ENCODE peak calls at places on chromosomes 11 and 22, in ten cellular contexts. W is neural progenitor cell; G is HFF-Myc; Z is CD4-positive, alpha-beta memory T cell; D is endothelial cell of umbilical vein; R is heart right ventricle; E is upper lobe of right lung; X is epithelial cell of esophagus; O is thoracic aorta; L is AG04450. F is an unnamed sample.

GRCh38 chr11:115636686-115637555 is 132.7 kb upstream of the CADM1 start:
- DNase-seq in Z (no peak), L (no peak), W (peak), D (no peak), O (no peak), G (no peak), E (no peak), X (no peak), R (no peak), F (no peak)

GRCh38 chr11:57637626-57638004 is 12.1 kb downstream of the YPEL4 start:
- DNase-seq in G (no peak), R (no peak), Z (no peak), D (no peak), W (peak), X (no peak), E (peak), L (no peak), O (no peak), F (no peak)

GRCh38 chr11:25602149-25602548 is 729.8 kb upstream of the ANO3 start:
- DNase-seq in E (no peak), W (peak), X (no peak), R (no peak), Z (no peak), O (no peak), L (no peak), D (no peak), G (no peak), F (no peak)

GRCh38 chr11:125724125-125724524 is 22.0 kb upstream of the PATE1 start:
- DNase-seq in R (no peak), G (no peak), O (no peak), Z (no peak), W (peak), L (no peak), D (peak), E (no peak), X (peak), F (no peak)

GRCh38 chr11:116694815-116695590 is 77.8 kb downstream of the BUD13 start:
- DNase-seq in E (no peak), G (no peak), O (no peak), L (no peak), Z (no peak), W (no peak), R (no peak), D (no peak), X (peak), F (no peak)

GRCh38 chr11:7892059-7892699 is 38.9 kb downstream of the OR10A6 start:
- DNase-seq in G (no peak), E (no peak), O (no peak), D (peak), Z (no peak), R (no peak), L (peak), W (no peak), X (peak), F (no peak)

GRCh38 chr11:59197990-59198389 is 14.7 kb downstream of the MPEG1 start:
- DNase-seq in L (no peak), O (peak), R (peak), G (no peak), Z (no peak), D (peak), X (peak), W (no peak), E (peak), F (peak)

GRCh38 chr22:17477401-17477833 is 85.9 kb upstream of the SLC25A18 start:
- DNase-seq in G (no peak), O (no peak), Z (no peak), D (no peak), X (no peak), E (no peak), L (no peak), R (peak), W (peak), F (peak)

GRCh38 chr11:94968334-94968958 is 4.9 kb downstream of the CWC15 start:
- DNase-seq in D (peak), G (no peak), R (no peak), O (no peak), W (no peak), E (no peak), X (peak), L (no peak), Z (no peak), F (no peak)

GRCh38 chr11:129457321-129457720 is 81.7 kb downstream of the BARX2 start:
- DNase-seq in D (no peak), G (no peak), O (no peak), Z (no peak), X (peak), L (no peak), E (no peak), W (no peak), R (no peak), F (no peak)

DNA sequence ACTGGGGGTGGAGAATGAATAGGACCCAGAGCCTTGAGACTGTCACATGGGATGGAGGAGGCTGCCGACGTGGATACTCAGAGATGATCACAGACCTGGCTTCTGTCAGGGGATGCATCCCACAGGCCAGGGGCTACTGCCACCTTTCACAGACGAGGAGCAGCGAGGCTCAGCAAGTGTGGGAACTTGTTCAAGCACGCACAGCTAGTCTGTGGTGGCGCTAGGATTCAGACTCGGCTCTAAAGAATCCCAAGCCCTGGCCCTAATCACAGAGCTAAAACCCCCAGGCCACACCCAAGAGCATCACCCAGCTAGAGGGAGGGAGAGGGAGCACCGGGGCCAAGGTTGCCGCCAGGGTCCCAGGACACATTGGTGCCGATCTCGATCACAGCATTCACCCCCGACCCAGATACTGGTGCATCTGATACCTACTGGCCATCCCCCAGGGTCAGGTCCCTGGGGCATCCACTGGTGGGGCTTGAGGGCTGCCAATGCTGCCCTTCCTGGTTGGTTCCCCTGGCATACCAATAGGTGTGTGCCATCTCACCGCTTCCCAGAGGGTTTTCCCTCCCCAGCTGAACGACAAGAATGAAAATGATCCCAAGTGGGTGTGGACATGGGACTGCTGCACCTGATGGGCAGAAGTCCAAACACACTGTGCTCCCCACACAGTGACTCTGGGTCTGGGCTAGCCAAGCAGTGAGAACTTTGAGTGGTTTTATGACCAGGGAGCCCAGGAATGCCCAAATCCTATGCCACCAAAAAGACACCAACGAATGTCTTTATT is 6.2 kb downstream of the CHST1 start:
- DNase-seq in E (peak), G (no peak), L (no peak), D (no peak), O (no peak), Z (no peak), W (no peak), X (no peak), R (no peak), F (no peak)
- H3K4me3 ChIP-seq in E (no peak), G (no peak), L (no peak), D (no peak), O (peak), Z (no peak), W (no peak), X (no peak), R (peak), F (no peak)

DNA sequence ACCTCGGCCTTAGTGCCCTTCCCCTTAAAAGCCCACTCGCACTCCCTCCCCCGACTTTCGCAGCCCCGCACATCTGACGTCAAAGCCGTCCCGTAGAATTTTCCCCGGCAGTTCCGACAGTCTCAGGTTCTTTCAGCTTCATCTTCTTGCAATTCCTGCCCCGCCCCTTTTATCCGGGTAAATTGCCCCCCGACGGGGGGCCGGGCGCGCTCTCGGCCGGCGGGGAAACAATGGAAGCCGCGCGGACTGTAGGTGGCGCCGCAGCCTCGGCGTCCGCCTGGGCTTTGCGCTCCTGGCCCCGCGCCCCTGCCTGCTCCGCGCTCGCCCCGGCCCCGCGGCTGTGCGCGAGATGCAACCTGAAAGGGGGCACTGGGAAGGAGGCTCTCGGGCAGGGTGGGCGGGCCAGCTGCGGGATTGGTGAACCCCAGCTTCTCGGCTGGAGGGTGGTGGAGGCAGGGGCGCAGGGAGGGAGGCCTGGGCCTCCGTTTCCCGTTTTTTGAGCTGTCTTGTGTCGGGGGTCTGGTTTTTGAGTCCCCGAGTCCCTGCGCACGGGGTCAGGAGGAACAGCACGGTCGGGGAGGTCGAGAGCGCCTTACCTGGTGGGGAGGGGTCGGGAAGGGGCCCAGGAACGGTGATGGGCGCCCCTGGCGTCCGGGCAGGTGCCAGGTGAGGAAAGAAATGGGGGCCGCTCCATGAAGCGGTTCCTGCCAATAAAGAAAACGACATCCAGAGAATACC is 855 bp upstream of the FGF19 start:
- DNase-seq in E (no peak), W (peak), R (no peak), O (no peak), D (no peak), G (no peak), Z (no peak), X (peak), L (no peak), F (no peak)
- H3K4me3 ChIP-seq in E (no peak), W (peak), R (peak), O (peak), D (no peak), G (no peak), Z (no peak), X (no peak), L (no peak), F (no peak)

GRCh38 chr11:70549796-70550195 is 151.5 kb downstream of the CTTN start:
- DNase-seq in Z (no peak), O (no peak), W (no peak), L (no peak), R (no peak), D (no peak), E (no peak), G (no peak), X (no peak), F (no peak)
- H3K4me3 ChIP-seq in Z (no peak), O (no peak), W (no peak), L (no peak), R (no peak), D (no peak), E (no peak), G (no peak), X (no peak), F (no peak)

GRCh38 chr11:31499576-31500178 is 9.7 kb downstream of the IMMP1L start:
- DNase-seq in X (no peak), O (no peak), L (no peak), W (no peak), D (peak), Z (no peak), G (peak), E (no peak), R (no peak), F (no peak)

GRCh38 chr11:31500560-31500959 is 8.9 kb downstream of the IMMP1L start:
- DNase-seq in O (no peak), Z (no peak), R (no peak), G (peak), D (no peak), W (no peak), L (no peak), E (no peak), X (peak), F (no peak)
- H3K4me3 ChIP-seq in O (no peak), Z (no peak), R (no peak), G (no peak), D (no peak), W (no peak), L (no peak), E (no peak), X (no peak), F (no peak)